ENCODE peak calls at places on chromosomes 11 and 22, in eight cellular contexts. One of them, this sample, is unnamed.

GRCh38 chr11:93694109-93694508 is 32.6 kb downstream of the CEP295 start:
- DNase-seq in pancreas: no peak
- DNase-seq in DND-41: no peak
- DNase-seq in neural progenitor cell: no peak
- DNase-seq in choroid plexus epithelial cell: peak; percentile 20
- DNase-seq in AG04449: no peak
- DNase-seq in brain microvascular endothelial cell: no peak
- DNase-seq in osteocyte: no peak
- DNase-seq in this sample: no peak

GRCh38 chr11:48055292-48056132 is 75.2 kb downstream of the PTPRJ start:
- DNase-seq in brain microvascular endothelial cell: peak; percentile 54
- DNase-seq in AG04449: no peak
- DNase-seq in neural progenitor cell: no peak
- DNase-seq in choroid plexus epithelial cell: peak; percentile 68
- DNase-seq in osteocyte: no peak
- DNase-seq in pancreas: no peak
- DNase-seq in DND-41: peak; percentile 72
- DNase-seq in this sample: no peak

GRCh38 chr11:20162340-20162739 is 2.1 kb upstream of the DBX1 start:
- DNase-seq in brain microvascular endothelial cell: no peak
- DNase-seq in AG04449: no peak
- DNase-seq in neural progenitor cell: peak; percentile 54
- DNase-seq in osteocyte: no peak
- DNase-seq in choroid plexus epithelial cell: no peak
- DNase-seq in pancreas: no peak
- DNase-seq in DND-41: no peak
- DNase-seq in this sample: no peak

GRCh38 chr11:118911880-118912741 is 13.6 kb downstream of the BCL9L start:
- DNase-seq in neural progenitor cell: peak; percentile 78
- DNase-seq in DND-41: peak; percentile 49
- DNase-seq in AG04449: no peak
- DNase-seq in osteocyte: peak; percentile 95
- DNase-seq in brain microvascular endothelial cell: peak; percentile 91
- DNase-seq in choroid plexus epithelial cell: peak; percentile 93
- DNase-seq in pancreas: no peak
- DNase-seq in this sample: peak; percentile 84

GRCh38 chr11:15170170-15170569 is 55.4 kb downstream of the INSC start:
- DNase-seq in AG04449: no peak
- DNase-seq in DND-41: no peak
- DNase-seq in neural progenitor cell: no peak
- DNase-seq in osteocyte: no peak
- DNase-seq in brain microvascular endothelial cell: no peak
- DNase-seq in choroid plexus epithelial cell: no peak
- DNase-seq in pancreas: no peak
- DNase-seq in this sample: no peak

GRCh38 chr11:60111793-60112192 is 23.3 kb downstream of the MS4A2 start:
- DNase-seq in brain microvascular endothelial cell: no peak
- DNase-seq in AG04449: no peak
- DNase-seq in pancreas: no peak
- DNase-seq in DND-41: no peak
- DNase-seq in neural progenitor cell: no peak
- DNase-seq in choroid plexus epithelial cell: no peak
- DNase-seq in osteocyte: no peak
- DNase-seq in this sample: no peak

GRCh38 chr11:76307416-76307815 is 73.5 kb downstream of the THAP12 start:
- DNase-seq in choroid plexus epithelial cell: no peak
- DNase-seq in osteocyte: no peak
- DNase-seq in pancreas: no peak
- DNase-seq in brain microvascular endothelial cell: no peak
- DNase-seq in AG04449: no peak
- DNase-seq in neural progenitor cell: no peak
- DNase-seq in DND-41: no peak
- DNase-seq in this sample: no peak

GRCh38 chr22:37501176-37501609 is 15.0 kb upstream of the MFNG start:
- DNase-seq in pancreas: no peak
- DNase-seq in choroid plexus epithelial cell: peak; percentile 57
- DNase-seq in AG04449: no peak
- DNase-seq in DND-41: no peak
- DNase-seq in neural progenitor cell: no peak
- DNase-seq in osteocyte: no peak
- DNase-seq in brain microvascular endothelial cell: no peak
- DNase-seq in this sample: no peak

GRCh38 chr11:109229682-109230081 is 192.3 kb upstream of the C11orf87 start:
- DNase-seq in neural progenitor cell: no peak
- DNase-seq in DND-41: no peak
- DNase-seq in choroid plexus epithelial cell: no peak
- DNase-seq in osteocyte: no peak
- DNase-seq in brain microvascular endothelial cell: no peak
- DNase-seq in AG04449: no peak
- DNase-seq in pancreas: no peak
- DNase-seq in this sample: no peak

GRCh38 chr11:58742140-58742539 is 10.4 kb upstream of the GLYAT start:
- DNase-seq in DND-41: no peak
- DNase-seq in brain microvascular endothelial cell: no peak
- DNase-seq in choroid plexus epithelial cell: no peak
- DNase-seq in AG04449: no peak
- DNase-seq in osteocyte: no peak
- DNase-seq in neural progenitor cell: no peak
- DNase-seq in pancreas: no peak
- DNase-seq in this sample: no peak

GRCh38 chr11:69594481-69594880 is 46.5 kb upstream of the CCND1 start:
- DNase-seq in pancreas: no peak
- DNase-seq in DND-41: no peak
- DNase-seq in choroid plexus epithelial cell: no peak
- DNase-seq in neural progenitor cell: no peak
- DNase-seq in brain microvascular endothelial cell: no peak
- DNase-seq in osteocyte: no peak
- DNase-seq in AG04449: no peak
- DNase-seq in this sample: no peak

GRCh38 chr22:31945478-31945815 is 1.1 kb downstream of the YWHAH start:
- DNase-seq in pancreas: no peak
- DNase-seq in brain microvascular endothelial cell: no peak
- DNase-seq in DND-41: no peak
- DNase-seq in osteocyte: no peak
- DNase-seq in choroid plexus epithelial cell: no peak
- DNase-seq in neural progenitor cell: no peak
- DNase-seq in AG04449: no peak
- DNase-seq in this sample: no peak

GRCh38 chr11:112722876-112723275 is 238.3 kb upstream of the NCAM1 start:
- DNase-seq in choroid plexus epithelial cell: no peak
- DNase-seq in AG04449: no peak
- DNase-seq in osteocyte: no peak
- DNase-seq in pancreas: no peak
- DNase-seq in brain microvascular endothelial cell: no peak
- DNase-seq in neural progenitor cell: no peak
- DNase-seq in DND-41: no peak
- DNase-seq in this sample: no peak

GRCh38 chr11:15663778-15664218 is 549.1 kb downstream of the INSC start:
- DNase-seq in brain microvascular endothelial cell: no peak
- DNase-seq in pancreas: no peak
- DNase-seq in choroid plexus epithelial cell: no peak
- DNase-seq in AG04449: no peak
- DNase-seq in DND-41: no peak
- DNase-seq in osteocyte: peak; percentile 30
- DNase-seq in neural progenitor cell: peak; percentile 91
- DNase-seq in this sample: no peak

GRCh38 chr22:32548039-32548438 is 73.4 kb downstream of the FBXO7 start:
- DNase-seq in osteocyte: no peak
- DNase-seq in DND-41: no peak
- DNase-seq in neural progenitor cell: no peak
- DNase-seq in AG04449: no peak
- DNase-seq in brain microvascular endothelial cell: no peak
- DNase-seq in pancreas: no peak
- DNase-seq in choroid plexus epithelial cell: no peak
- DNase-seq in this sample: no peak

GRCh38 chr11:86926975-86927374 is 28.2 kb downstream of the FZD4 start:
- DNase-seq in choroid plexus epithelial cell: no peak
- DNase-seq in pancreas: no peak
- DNase-seq in osteocyte: no peak
- DNase-seq in DND-41: no peak
- DNase-seq in neural progenitor cell: no peak
- DNase-seq in AG04449: no peak
- DNase-seq in brain microvascular endothelial cell: no peak
- DNase-seq in this sample: no peak

GRCh38 chr11:86676533-86677154 is 4.2 kb upstream of the ME3 start:
- DNase-seq in pancreas: no peak
- DNase-seq in osteocyte: no peak
- DNase-seq in AG04449: no peak
- DNase-seq in choroid plexus epithelial cell: no peak
- DNase-seq in neural progenitor cell: peak; percentile 82
- DNase-seq in DND-41: no peak
- DNase-seq in brain microvascular endothelial cell: no peak
- DNase-seq in this sample: no peak

GRCh38 chr11:134371436-134372185 is 39.8 kb downstream of the GLB1L2 start:
- DNase-seq in choroid plexus epithelial cell: no peak
- DNase-seq in osteocyte: no peak
- DNase-seq in neural progenitor cell: no peak
- DNase-seq in AG04449: no peak
- DNase-seq in DND-41: no peak
- DNase-seq in brain microvascular endothelial cell: no peak
- DNase-seq in pancreas: peak; percentile 43
- DNase-seq in this sample: no peak

GRCh38 chr22:23844739-23845202 is 6.0 kb upstream of the DERL3 start:
- DNase-seq in pancreas: no peak
- DNase-seq in brain microvascular endothelial cell: no peak
- DNase-seq in osteocyte: no peak
- DNase-seq in neural progenitor cell: no peak
- DNase-seq in choroid plexus epithelial cell: no peak
- DNase-seq in AG04449: no peak
- DNase-seq in DND-41: no peak
- DNase-seq in this sample: no peak

GRCh38 chr11:9901931-9902330 is 238.1 kb downstream of the SWAP70 start:
- DNase-seq in brain microvascular endothelial cell: no peak
- DNase-seq in DND-41: no peak
- DNase-seq in neural progenitor cell: no peak
- DNase-seq in AG04449: no peak
- DNase-seq in choroid plexus epithelial cell: peak; percentile 18
- DNase-seq in pancreas: no peak
- DNase-seq in osteocyte: no peak
- DNase-seq in this sample: no peak

GRCh38 chr22:49574861-49575702 is 252.6 kb downstream of the BRD1 start:
- DNase-seq in osteocyte: peak; percentile 84
- DNase-seq in choroid plexus epithelial cell: no peak
- DNase-seq in pancreas: no peak
- DNase-seq in DND-41: no peak
- DNase-seq in brain microvascular endothelial cell: no peak
- DNase-seq in AG04449: no peak
- DNase-seq in neural progenitor cell: no peak
- DNase-seq in this sample: no peak

DNA sequence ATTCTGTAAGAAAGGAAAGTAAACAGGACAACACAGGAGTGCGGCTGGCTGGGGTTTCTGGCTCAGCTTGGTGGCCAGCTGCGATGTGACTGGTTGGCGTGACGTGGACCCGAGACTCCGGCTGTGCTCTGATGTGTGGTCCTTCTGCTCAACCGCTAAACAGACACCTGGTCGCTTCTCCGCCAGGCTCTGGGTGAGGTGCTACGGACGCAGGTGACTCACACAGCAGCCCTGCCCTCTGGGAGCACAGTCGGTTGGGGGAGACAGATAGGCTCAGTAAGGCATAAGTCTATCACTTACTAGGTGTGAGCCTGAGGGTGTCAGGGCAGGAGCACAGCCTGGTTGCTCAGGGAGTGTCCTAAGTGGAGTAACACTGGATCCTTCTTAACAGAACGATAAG is 8.2 kb downstream of the RTL6 start:
- DNase-seq in choroid plexus epithelial cell: no peak
- DNase-seq in brain microvascular endothelial cell: no peak
- DNase-seq in pancreas: no peak
- DNase-seq in DND-41: no peak
- DNase-seq in neural progenitor cell: no peak
- DNase-seq in osteocyte: no peak
- DNase-seq in AG04449: no peak
- DNase-seq in this sample: no peak
- TF ChIP-seq CTCF in choroid plexus epithelial cell: no peak
- TF ChIP-seq CTCF in brain microvascular endothelial cell: no peak
- TF ChIP-seq CTCF in pancreas: no peak
- TF ChIP-seq CTCF in DND-41: no peak
- TF ChIP-seq CTCF in neural progenitor cell: no peak
- TF ChIP-seq CTCF in osteocyte: no peak
- TF ChIP-seq CTCF in AG04449: no peak
- TF ChIP-seq CTCF in this sample: no peak

GRCh38 chr11:101288392-101288791 is 158.8 kb upstream of the PGR start:
- DNase-seq in pancreas: no peak
- DNase-seq in AG04449: no peak
- DNase-seq in neural progenitor cell: no peak
- DNase-seq in osteocyte: no peak
- DNase-seq in DND-41: no peak
- DNase-seq in choroid plexus epithelial cell: no peak
- DNase-seq in brain microvascular endothelial cell: no peak
- DNase-seq in this sample: no peak
- TF ChIP-seq CTCF in pancreas: no peak
- TF ChIP-seq CTCF in AG04449: no peak
- TF ChIP-seq CTCF in neural progenitor cell: peak; percentile 17
- TF ChIP-seq CTCF in osteocyte: no peak
- TF ChIP-seq CTCF in DND-41: no peak
- TF ChIP-seq CTCF in choroid plexus epithelial cell: no peak
- TF ChIP-seq CTCF in brain microvascular endothelial cell: no peak
- TF ChIP-seq CTCF in this sample: no peak

DNA sequence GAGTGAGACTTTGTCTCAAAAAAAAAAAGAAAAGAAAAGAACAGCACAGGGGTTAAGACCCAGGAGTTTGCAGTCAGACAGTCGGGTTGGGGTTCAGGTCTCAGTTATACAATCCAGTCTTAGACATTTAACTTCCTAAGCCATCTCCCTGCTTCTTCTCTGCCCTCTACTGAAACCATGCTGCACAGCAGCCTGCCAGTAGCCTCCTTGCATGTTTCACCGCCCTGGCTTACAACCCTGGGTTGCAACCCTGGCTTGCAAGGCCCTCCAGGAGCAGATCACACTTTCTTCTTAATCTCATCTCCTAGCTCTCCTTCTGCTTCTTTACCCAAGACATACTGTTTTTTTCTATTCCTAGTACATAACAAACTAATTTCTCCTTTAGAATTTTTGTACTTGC is 5.9 kb upstream of the B3GAT3 start:
- DNase-seq in AG04449: no peak
- DNase-seq in neural progenitor cell: no peak
- DNase-seq in brain microvascular endothelial cell: no peak
- DNase-seq in choroid plexus epithelial cell: peak; percentile 37
- DNase-seq in pancreas: no peak
- DNase-seq in osteocyte: no peak
- DNase-seq in DND-41: no peak
- DNase-seq in this sample: no peak
- TF ChIP-seq CTCF in AG04449: no peak
- TF ChIP-seq CTCF in neural progenitor cell: no peak
- TF ChIP-seq CTCF in brain microvascular endothelial cell: peak; percentile 24
- TF ChIP-seq CTCF in choroid plexus epithelial cell: peak; percentile 29
- TF ChIP-seq CTCF in pancreas: no peak
- TF ChIP-seq CTCF in osteocyte: no peak
- TF ChIP-seq CTCF in DND-41: peak; percentile 31
- TF ChIP-seq CTCF in this sample: no peak

GRCh38 chr11:124313849-124314248 is at the start of gene OR8D1:
- DNase-seq in DND-41: no peak
- DNase-seq in osteocyte: no peak
- DNase-seq in brain microvascular endothelial cell: no peak
- DNase-seq in choroid plexus epithelial cell: no peak
- DNase-seq in neural progenitor cell: no peak
- DNase-seq in pancreas: no peak
- DNase-seq in AG04449: no peak
- DNase-seq in this sample: no peak
- TF ChIP-seq CTCF in DND-41: no peak
- TF ChIP-seq CTCF in osteocyte: no peak
- TF ChIP-seq CTCF in brain microvascular endothelial cell: no peak
- TF ChIP-seq CTCF in choroid plexus epithelial cell: no peak
- TF ChIP-seq CTCF in neural progenitor cell: no peak
- TF ChIP-seq CTCF in pancreas: no peak
- TF ChIP-seq CTCF in AG04449: no peak
- TF ChIP-seq CTCF in this sample: no peak